ENCODE peak calls at places on chromosomes 12 and 14, in nine cellular contexts. F is neural progenitor cell, O is astrocyte, J is iPS DF 6.9, T is astrocyte of the cerebellum, Z is SJCRH30, K is heart left ventricle, W is spleen, A is ascending aorta. D is an unnamed sample.

GRCh38 chr12:94973202-94973601 is 30.3 kb downstream of the NDUFA12 start:
- DNase-seq in J (no peak), O (peak), Z (peak), A (no peak), T (no peak), K (no peak), F (no peak), W (no peak), D (no peak)

GRCh38 chr12:89352492-89353187 is at the start of gene DUSP6:
- DNase-seq in O (peak), T (peak), J (peak), F (peak), K (peak), Z (peak), W (peak), A (peak), D (peak)

GRCh38 chr12:108587826-108588225 is 10.1 kb downstream of the TMEM119 start:
- DNase-seq in J (no peak), F (no peak), A (no peak), Z (peak), W (peak), O (no peak), K (no peak), T (no peak), D (no peak)

GRCh38 chr14:74211945-74212580 is 27.2 kb upstream of the VSX2 start:
- DNase-seq in Z (no peak), W (no peak), T (no peak), J (no peak), A (no peak), F (no peak), K (no peak), O (no peak), D (no peak)

GRCh38 chr12:69708649-69709048 is 9.5 kb upstream of the BEST3 start:
- DNase-seq in K (no peak), A (no peak), W (no peak), F (no peak), T (no peak), J (no peak), O (no peak), Z (no peak), D (no peak)

GRCh38 chr12:92042791-92043531 is 102.7 kb downstream of the BTG1 start:
- DNase-seq in T (no peak), W (no peak), Z (no peak), J (no peak), F (no peak), O (no peak), K (no peak), A (no peak), D (no peak)

GRCh38 chr12:87509233-87509820 is 519.9 kb downstream of the C12orf50 start:
- DNase-seq in Z (no peak), F (no peak), K (no peak), O (peak), A (no peak), W (no peak), J (no peak), T (peak), D (no peak)

GRCh38 chr14:50667491-50668007 is 557 bp downstream of the SAV1 start:
- DNase-seq in T (no peak), A (no peak), F (no peak), J (no peak), W (no peak), O (no peak), Z (no peak), K (no peak), D (no peak)

GRCh38 chr12:92538970-92539749 is 163.6 kb upstream of the PLEKHG7 start:
- DNase-seq in O (peak), A (no peak), J (no peak), T (peak), W (no peak), K (peak), Z (peak), F (no peak), D (no peak)

GRCh38 chr12:50924439-50925341 is 27.7 kb upstream of the HIGD1C start:
- DNase-seq in T (peak), W (peak), F (peak), A (peak), K (peak), O (peak), J (no peak), Z (peak), D (peak)

GRCh38 chr12:50922820-50923219 is 29.5 kb upstream of the HIGD1C start:
- DNase-seq in K (no peak), Z (no peak), W (no peak), F (peak), T (no peak), J (no peak), O (no peak), A (no peak), D (peak)

GRCh38 chr12:50924131-50924438 is 28.3 kb upstream of the HIGD1C start:
- DNase-seq in J (no peak), K (no peak), O (peak), Z (no peak), T (no peak), W (no peak), F (no peak), A (no peak), D (no peak)

GRCh38 chr12:50925342-50925651 is 27.0 kb upstream of the HIGD1C start:
- DNase-seq in W (peak), A (no peak), K (no peak), Z (no peak), F (no peak), O (no peak), J (no peak), T (no peak), D (no peak)

DNA sequence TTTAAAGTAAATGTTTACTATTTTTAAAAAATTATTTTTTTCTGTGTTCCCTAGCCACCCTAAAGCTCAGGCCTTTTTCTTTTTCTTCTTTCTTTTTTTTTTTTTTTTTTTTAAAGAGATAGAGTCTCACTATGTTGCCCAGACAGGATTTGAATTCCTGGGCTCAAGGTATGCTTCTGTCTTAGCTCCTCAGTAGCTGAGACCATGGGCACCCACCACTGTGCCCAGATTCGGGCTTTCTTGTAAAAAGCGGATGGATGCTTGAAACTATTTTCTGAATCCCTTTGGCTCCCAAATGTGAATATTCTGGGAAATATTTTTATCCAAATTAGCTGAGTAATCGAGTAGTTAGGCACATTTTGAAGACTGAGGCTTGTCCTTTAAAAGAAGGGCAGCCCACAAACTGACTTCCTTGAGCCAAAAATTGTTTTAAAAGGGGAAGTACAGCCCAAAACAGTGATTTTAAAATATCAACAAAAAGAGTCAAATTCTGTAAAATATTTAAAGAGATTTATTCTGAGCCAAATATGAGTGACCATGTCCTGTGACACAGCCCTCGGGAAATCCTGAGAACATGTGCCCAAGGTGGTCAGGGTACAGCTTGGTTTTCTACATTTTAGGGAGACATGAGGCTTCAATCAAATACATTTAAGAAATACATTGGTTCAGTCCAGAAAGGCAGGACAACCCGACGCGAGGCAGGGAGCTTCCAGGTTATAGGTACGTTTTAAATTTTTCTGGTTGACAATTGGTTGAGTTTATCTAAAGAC is 28.8 kb upstream of the HIGD1C start:
- DNase-seq in T (no peak), J (no peak), W (no peak), O (no peak), Z (no peak), K (no peak), A (no peak), F (no peak), D (peak)
- H3K4me3 ChIP-seq in T (no peak), J (no peak), W (peak), O (peak), Z (peak), K (peak), A (peak), F (peak), D (peak)

DNA sequence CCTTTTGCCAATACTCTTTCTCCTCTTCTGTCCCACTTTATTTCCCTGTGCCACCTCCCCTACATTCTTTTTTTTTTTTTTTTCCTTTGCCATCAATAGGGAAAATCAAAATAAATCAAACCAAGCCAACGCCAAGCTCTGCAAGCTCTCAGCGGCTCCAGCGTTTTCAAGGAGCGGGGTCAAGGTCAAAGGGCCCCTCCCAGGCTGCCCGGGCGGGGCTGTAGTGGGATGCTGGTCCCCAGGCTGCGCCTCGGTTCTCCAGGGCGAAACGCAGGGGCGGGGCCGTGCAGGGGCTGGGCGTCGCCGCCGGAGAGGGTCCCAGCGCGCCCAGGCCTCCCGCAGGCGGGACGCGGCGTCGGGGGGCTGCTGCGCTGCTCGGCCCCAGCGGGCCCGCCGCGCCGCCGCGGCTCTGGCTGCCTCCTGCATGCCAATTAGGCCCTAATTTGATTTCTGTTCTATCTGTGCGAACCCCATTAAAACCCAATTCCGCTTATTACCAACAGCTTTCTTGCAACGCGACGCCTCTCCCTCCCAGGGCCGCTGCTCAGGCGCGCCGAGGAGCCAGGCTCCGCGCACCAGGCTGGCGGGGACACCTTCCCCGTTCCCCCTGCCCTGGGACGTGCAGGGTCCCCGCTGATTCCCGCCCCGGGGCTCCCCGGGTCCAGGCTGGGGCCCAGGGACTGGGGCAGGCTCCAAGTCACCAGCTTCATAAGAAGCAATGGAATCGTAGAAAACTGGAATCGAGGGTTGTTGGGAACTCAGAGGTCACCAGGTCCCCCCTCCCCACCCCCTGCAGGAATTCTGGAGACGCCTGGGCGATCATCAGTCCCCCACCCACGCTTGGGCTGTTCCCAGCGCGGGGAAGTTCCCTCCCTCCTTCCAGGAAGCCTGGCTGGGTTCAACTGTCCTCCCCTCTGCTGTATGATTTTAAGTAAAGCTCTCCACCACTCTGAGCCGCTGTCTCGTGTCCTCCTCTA is 50.7 kb upstream of the MAP1LC3B2 start:
- DNase-seq in A (no peak), O (no peak), F (peak), J (no peak), K (peak), T (no peak), W (peak), Z (peak), D (no peak)
- H3K4me3 ChIP-seq in A (peak), O (no peak), F (peak), J (peak), K (peak), T (peak), W (peak), Z (peak), D (peak)

DNA sequence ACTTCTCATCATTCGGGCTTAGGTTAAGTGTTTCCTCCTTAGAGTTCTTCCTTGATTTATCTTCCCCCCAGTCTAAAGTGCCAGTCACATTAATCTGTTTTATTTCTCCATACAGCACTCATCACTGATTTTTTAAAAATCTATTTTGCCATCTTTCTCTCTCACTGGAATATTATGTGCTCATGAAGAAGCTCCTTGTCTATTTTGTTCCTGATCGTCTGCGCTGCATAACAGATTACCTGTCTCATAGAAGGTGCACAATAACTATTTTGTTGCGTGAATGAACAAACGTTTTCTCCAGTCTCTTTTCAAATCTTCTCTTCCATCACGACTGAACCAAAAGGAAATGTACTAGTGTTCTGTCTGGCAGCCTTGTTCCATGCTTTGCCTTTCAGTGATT is 2.7 kb downstream of the ERP29 start:
- DNase-seq in Z (no peak), O (no peak), T (no peak), W (no peak), A (no peak), F (no peak), J (no peak), K (no peak), D (no peak)
- H3K4me3 ChIP-seq in Z (no peak), O (no peak), T (no peak), W (no peak), A (no peak), F (no peak), J (no peak), K (no peak), D (no peak)

DNA sequence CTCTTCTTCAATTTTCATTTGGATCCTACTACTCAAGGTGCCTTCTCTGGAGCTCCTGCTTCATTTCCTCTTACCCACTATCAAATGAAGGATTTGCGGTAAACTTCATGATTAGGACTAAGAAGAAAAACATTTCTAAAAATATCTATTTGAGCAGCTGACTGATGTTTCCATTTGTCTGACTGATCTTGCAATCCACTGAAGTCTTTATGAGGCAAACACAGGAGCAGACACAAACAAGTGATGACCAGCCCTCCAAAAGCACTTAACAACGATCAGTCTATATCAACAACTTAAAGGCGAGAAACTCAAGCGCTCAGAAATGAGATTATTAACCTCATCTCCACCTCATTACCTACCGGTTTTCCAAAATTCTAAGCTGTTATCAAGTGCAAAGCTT is 26.2 kb downstream of the OSBPL8 start:
- DNase-seq in Z (no peak), J (no peak), F (no peak), O (no peak), W (no peak), K (no peak), T (no peak), A (no peak), D (no peak)
- H3K4me3 ChIP-seq in Z (no peak), J (no peak), F (no peak), O (no peak), W (no peak), K (no peak), T (no peak), A (no peak), D (no peak)

GRCh38 chr12:107454431-107454830 is 231.2 kb upstream of the PWP1 start:
- DNase-seq in A (no peak), O (no peak), J (no peak), F (no peak), K (no peak), Z (no peak), T (no peak), W (peak), D (no peak)
- H3K4me3 ChIP-seq in A (no peak), O (no peak), J (no peak), F (no peak), K (no peak), Z (no peak), T (no peak), W (no peak), D (no peak)

GRCh38 chr14:85535916-85536834 is 6.2 kb downstream of the FLRT2 start:
- DNase-seq in K (no peak), T (no peak), O (peak), F (peak), W (no peak), Z (no peak), J (no peak), A (no peak), D (no peak)

GRCh38 chr14:85536835-85537195 is 6.9 kb downstream of the FLRT2 start:
- DNase-seq in Z (no peak), W (no peak), T (no peak), O (no peak), K (no peak), A (no peak), J (no peak), F (no peak), D (no peak)

GRCh38 chr14:85539510-85539909 is 9.6 kb downstream of the FLRT2 start:
- DNase-seq in Z (no peak), T (no peak), A (no peak), J (no peak), W (no peak), K (no peak), O (no peak), F (no peak), D (no peak)

GRCh38 chr14:85538636-85539035 is 8.7 kb downstream of the FLRT2 start:
- DNase-seq in O (no peak), A (no peak), J (no peak), T (no peak), Z (peak), W (no peak), F (no peak), K (no peak), D (no peak)

GRCh38 chr14:85537526-85537925 is 7.6 kb downstream of the FLRT2 start:
- DNase-seq in Z (no peak), F (no peak), A (no peak), J (no peak), T (no peak), W (no peak), O (no peak), K (no peak), D (no peak)
- H3K4me3 ChIP-seq in Z (no peak), F (no peak), A (no peak), J (no peak), T (no peak), W (no peak), O (no peak), K (no peak), D (no peak)

GRCh38 chr14:100474176-100474575 is 113.0 kb downstream of the BEGAIN start:
- DNase-seq in O (no peak), J (no peak), F (no peak), A (no peak), W (no peak), T (no peak), K (no peak), Z (no peak), D (no peak)
- H3K4me3 ChIP-seq in O (no peak), J (no peak), F (no peak), A (no peak), W (no peak), T (no peak), K (no peak), Z (no peak), D (no peak)

D was measured in vagina.